ENCODE peak calls at places on chromosomes 3 and 15, in five cellular contexts. F, A, L, X and E are unnamed samples.

GRCh38 chr3:185155678-185156077 is 2.8 kb upstream of the C3orf70 start:
- DNase-seq in A (no peak), F (no peak), L (no peak), X (no peak), E (no peak)

GRCh38 chr3:122920986-122921385 is 106.6 kb downstream of the SEMA5B start:
- DNase-seq in A (no peak), L (no peak), F (no peak), X (no peak), E (no peak)

GRCh38 chr3:81434171-81434570 is 327.3 kb downstream of the GBE1 start:
- DNase-seq in F (no peak), L (no peak), X (no peak), A (no peak), E (no peak)

GRCh38 chr3:8536106-8537052 is 34.8 kb downstream of the LMCD1 start:
- DNase-seq in A (no peak), F (no peak), X (no peak), L (no peak), E (no peak)

GRCh38 chr15:69631978-69632377 is 179.4 kb downstream of the RPLP1 start:
- DNase-seq in F (no peak), A (no peak), L (no peak), X (no peak), E (no peak)

GRCh38 chr3:86420990-86421739 is 569.8 kb downstream of the VGLL3 start:
- DNase-seq in L (no peak), X (no peak), A (no peak), F (no peak), E (no peak)

GRCh38 chr15:80015156-80015555 is 44.2 kb upstream of the BCL2A1 start:
- DNase-seq in F (no peak), X (no peak), L (no peak), A (no peak), E (no peak)

GRCh38 chr15:44163370-44163769 is 31.7 kb downstream of the FRMD5 start:
- DNase-seq in L (no peak), F (no peak), X (no peak), A (no peak), E (no peak)

GRCh38 chr3:105352976-105353375 is 13.7 kb upstream of the ALCAM start:
- DNase-seq in X (no peak), A (no peak), L (no peak), F (no peak), E (no peak)

GRCh38 chr3:87287025-87287424 is 10.6 kb upstream of the POU1F1 start:
- DNase-seq in A (no peak), X (no peak), L (no peak), F (peak; percentile 79), E (no peak)

GRCh38 chr3:197854596-197855343 is 63.7 kb downstream of the LRCH3 start:
- DNase-seq in L (no peak), A (no peak), X (no peak), F (peak; percentile 91), E (peak; percentile 92)

GRCh38 chr15:93162560-93162959 is 73.5 kb upstream of the RGMA start:
- DNase-seq in A (no peak), L (no peak), X (no peak), F (no peak), E (no peak)

GRCh38 chr15:65099336-65099735 is 15.7 kb downstream of the UBAP1L start:
- DNase-seq in A (no peak), L (no peak), X (no peak), F (no peak), E (no peak)

GRCh38 chr3:69288161-69288895 is 97.6 kb downstream of the FRMD4B start:
- DNase-seq in X (no peak), L (no peak), F (peak; percentile 55), A (no peak), E (no peak)

GRCh38 chr3:3170998-3171397 is 8.5 kb downstream of the CRBN start:
- DNase-seq in F (no peak), L (no peak), X (no peak), A (peak; percentile 26), E (no peak)

GRCh38 chr3:194101592-194102432 is 34.1 kb upstream of the HES1 start:
- DNase-seq in X (peak; percentile 68), L (peak; percentile 42), A (no peak), F (no peak), E (no peak)

GRCh38 chr3:49327485-49327884 is 12.4 kb downstream of the USP4 start:
- DNase-seq in A (no peak), F (no peak), X (peak; percentile 14), L (no peak), E (no peak)

GRCh38 chr3:25449857-25450256 is 21.8 kb downstream of the RARB start:
- DNase-seq in A (no peak), X (no peak), F (no peak), L (no peak), E (no peak)

GRCh38 chr3:85068911-85069310 is 110.1 kb downstream of the CADM2 start:
- DNase-seq in A (no peak), X (no peak), F (no peak), L (no peak), E (no peak)

GRCh38 chr15:95620934-95621579 is 709.4 kb upstream of the NR2F2 start:
- DNase-seq in A (no peak), F (no peak), L (no peak), X (no peak), E (no peak)

GRCh38 chr3:42451546-42452230 is 41.3 kb upstream of the LYZL4 start:
- DNase-seq in X (no peak), L (no peak), F (peak; percentile 13), A (no peak), E (no peak)

GRCh38 chr3:63726656-63727055 is 74.2 kb downstream of the SNTN start:
- DNase-seq in F (no peak), A (no peak), L (no peak), X (no peak), E (no peak)
- H3K27ac ChIP-seq in F (no peak overlapping the region), A (no peak overlapping the region), L (no peak overlapping the region), X (no peak overlapping the region), E (no peak overlapping the region)

GRCh38 chr15:36791849-36792618 is 212.6 kb downstream of the CDIN1 start:
- DNase-seq in L (no peak), F (no peak), A (no peak), X (peak; percentile 13), E (no peak)
- H3K27ac ChIP-seq in L (no peak overlapping the region), F (no peak overlapping the region), A (no peak overlapping the region), X (no peak overlapping the region), E (no peak overlapping the region)

GRCh38 chr15:24857094-24857437 is 97.7 kb upstream of the SNRPN start:
- DNase-seq in F (no peak), X (no peak), A (no peak), L (no peak), E (no peak)

GRCh38 chr15:24861014-24861690 is 93.6 kb upstream of the SNRPN start:
- DNase-seq in A (no peak), X (no peak), L (no peak), F (peak; percentile 41), E (no peak)

GRCh38 chr15:24858737-24859601 is 95.8 kb upstream of the SNRPN start:
- DNase-seq in A (no peak), L (no peak), X (no peak), F (no peak), E (no peak)

GRCh38 chr15:24857777-24858176 is 97.0 kb upstream of the SNRPN start:
- DNase-seq in F (no peak), X (no peak), A (no peak), L (no peak), E (no peak)

GRCh38 chr15:24856397-24857093 is 98.2 kb upstream of the SNRPN start:
- DNase-seq in L (no peak), F (no peak), A (no peak), X (no peak), E (no peak)
- H3K27ac ChIP-seq in L (no peak overlapping the region), F (no peak overlapping the region), A (no peak overlapping the region), X (no peak overlapping the region), E (no peak overlapping the region)

GRCh38 chr15:62558640-62559039 is 393.6 kb upstream of the C2CD4B start:
- DNase-seq in X (no peak), A (no peak), F (no peak), L (no peak), E (no peak)

GRCh38 chr15:62559049-62559733 is 394.1 kb upstream of the C2CD4B start:
- DNase-seq in L (no peak), X (peak; percentile 23), A (no peak), F (no peak), E (no peak)

GRCh38 chr15:62564889-62565288 is 399.8 kb upstream of the C2CD4B start:
- DNase-seq in X (no peak), A (no peak), L (no peak), F (no peak), E (no peak)

GRCh38 chr15:62561572-62561970 is 396.5 kb upstream of the C2CD4B start:
- DNase-seq in F (no peak), A (no peak), X (no peak), L (no peak), E (no peak)

DNA sequence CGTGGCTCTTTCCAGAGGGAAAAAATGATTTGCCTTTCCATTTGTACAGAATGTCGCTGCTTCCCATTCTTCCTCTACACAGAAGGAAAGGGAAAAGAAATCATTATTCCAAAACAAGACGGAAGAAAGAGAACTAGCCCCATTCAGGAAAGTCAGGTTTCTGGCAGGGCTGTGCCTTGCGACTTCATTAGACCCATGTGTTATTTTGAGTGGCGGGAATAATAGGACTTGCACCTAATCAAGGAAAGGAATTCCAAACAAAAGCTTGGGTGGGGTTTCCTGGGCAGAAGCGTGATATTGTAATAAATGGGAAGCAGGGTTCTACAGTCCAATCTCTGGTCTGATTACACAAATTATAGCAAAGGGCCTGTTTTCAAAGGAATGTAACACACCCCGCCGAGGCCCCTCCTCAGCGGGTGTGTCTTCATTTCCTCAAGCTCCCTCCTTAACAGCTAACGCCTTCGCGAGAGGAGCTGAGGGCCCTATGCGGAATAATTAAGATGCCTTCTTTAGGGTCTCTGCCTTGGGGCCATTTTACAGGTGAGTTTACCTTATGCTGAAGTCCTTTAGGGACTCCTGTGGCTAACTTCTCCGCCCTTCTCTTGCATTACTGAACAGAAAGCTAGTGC is 396.0 kb upstream of the C2CD4B start:
- DNase-seq in A (no peak), X (no peak), F (no peak), L (no peak), E (no peak)
- H3K27ac ChIP-seq in A (no peak overlapping the region), X (no peak overlapping the region), F (no peak overlapping the region), L (no peak overlapping the region), E (no peak overlapping the region)

GRCh38 chr15:88747626-88748025 is 55.6 kb upstream of the ACAN start:
- DNase-seq in F (no peak), A (no peak), L (no peak), X (no peak), E (no peak)
- H3K27ac ChIP-seq in F (no peak overlapping the region), A (no peak overlapping the region), L (no peak overlapping the region), X (no peak overlapping the region), E (no peak overlapping the region)

GRCh38 chr3:13745636-13746035 is 134.2 kb downstream of the WNT7A start:
- DNase-seq in F (no peak), L (no peak), X (no peak), A (no peak), E (no peak)

GRCh38 chr3:13748500-13748899 is 131.4 kb downstream of the WNT7A start:
- DNase-seq in F (no peak), L (no peak), X (no peak), A (no peak), E (no peak)

GRCh38 chr3:13746385-13746784 is 133.5 kb downstream of the WNT7A start:
- DNase-seq in A (no peak), L (no peak), X (no peak), F (no peak), E (no peak)

GRCh38 chr3:13749063-13749764 is 130.7 kb downstream of the WNT7A start:
- DNase-seq in A (no peak), F (no peak), X (no peak), L (no peak), E (no peak)

GRCh38 chr3:13747627-13748026 is 132.2 kb downstream of the WNT7A start:
- DNase-seq in A (no peak), L (no peak), X (no peak), F (no peak), E (no peak)
- H3K27ac ChIP-seq in A (no peak overlapping the region), L (no peak overlapping the region), X (no peak overlapping the region), F (no peak overlapping the region), E (no peak overlapping the region)

GRCh38 chr15:71118345-71118744 is 3.1 kb downstream of the THSD4 start:
- DNase-seq in F (no peak), L (no peak), X (no peak), A (no peak), E (no peak)
- H3K27ac ChIP-seq in F (no peak overlapping the region), L (no peak overlapping the region), X (no peak overlapping the region), A (no peak overlapping the region), E (peak overlapping the region; percentile 63)